ENCODE peak calls at places on chromosomes 12 and 14, in six cellular contexts. Y is A549, F is ascending aorta, K is HepG2, L is AG10803, S is dorsolateral prefrontal cortex. B is an unnamed sample.

GRCh38 chr12:128690641-128691040 is 133.1 kb downstream of the SLC15A4 start:
- DNase-seq in Y (no peak), F (no peak), K (no peak), S (no peak), L (no peak), B (no peak)

GRCh38 chr12:31732926-31733548 is 4.2 kb upstream of the AMN1 start:
- DNase-seq in F (no peak), S (no peak), K (peak), Y (peak), L (peak), B (peak)

GRCh38 chr12:39272934-39273770 is 169.8 kb downstream of the KIF21A start:
- DNase-seq in F (no peak), S (no peak), L (peak), Y (peak), K (peak), B (peak)

GRCh38 chr14:51860164-51860835 is at the start of gene GNG2:
- DNase-seq in K (no peak), S (peak), Y (peak), L (peak), F (peak), B (peak)

GRCh38 chr14:55600784-55601561 is 21.0 kb downstream of the KTN1 start:
- DNase-seq in F (no peak), Y (peak), K (no peak), L (peak), S (no peak), B (peak)

GRCh38 chr12:44117368-44117767 is 281.5 kb downstream of the TMEM117 start:
- DNase-seq in L (peak), F (no peak), Y (no peak), S (no peak), K (no peak), B (no peak)

GRCh38 chr14:105989746-105990302 is 463.4 kb downstream of the TMEM121 start:
- DNase-seq in K (no peak), L (no peak), S (no peak), F (no peak), Y (no peak), B (no peak)

GRCh38 chr12:57138526-57139272 is 8.7 kb downstream of the LRP1-AS start:
- DNase-seq in S (no peak), F (peak), K (peak), L (peak), Y (no peak), B (peak)

GRCh38 chr14:66076166-66076565 is 410.0 kb upstream of the CCDC196 start:
- DNase-seq in Y (no peak), F (no peak), S (no peak), L (peak), K (no peak), B (no peak)

GRCh38 chr14:100107236-100107635 is 42.0 kb downstream of the EVL start:
- DNase-seq in F (no peak), Y (no peak), K (no peak), L (no peak), S (no peak), B (peak)

GRCh38 chr12:111034911-111035577 is 114.7 kb upstream of the MYL2 start:
- DNase-seq in S (no peak), Y (peak), K (no peak), F (no peak), L (no peak), B (no peak)

GRCh38 chr14:91685600-91685999 is 46.3 kb downstream of the CATSPERB start:
- DNase-seq in F (no peak), K (no peak), Y (no peak), S (no peak), L (no peak), B (no peak)

GRCh38 chr14:65433157-65433556 is 20.6 kb downstream of the FUT8 start:
- DNase-seq in K (no peak), S (no peak), Y (no peak), F (no peak), L (no peak), B (no peak)

GRCh38 chr14:89025581-89026236 is 201.3 kb downstream of the TTC8 start:
- DNase-seq in Y (no peak), F (no peak), L (peak), S (no peak), K (no peak), B (peak)

GRCh38 chr14:70706177-70706576 is 64.5 kb downstream of the TTC9 start:
- DNase-seq in K (peak), S (no peak), F (no peak), Y (no peak), L (peak), B (no peak)

GRCh38 chr14:70707138-70708038 is 65.7 kb downstream of the TTC9 start:
- DNase-seq in F (no peak), S (no peak), K (peak), L (peak), Y (peak), B (no peak)

GRCh38 chr14:70702154-70702553 is 60.4 kb downstream of the TTC9 start:
- DNase-seq in S (no peak), F (no peak), K (no peak), Y (no peak), L (no peak), B (no peak)

GRCh38 chr14:70701610-70702009 is 59.9 kb downstream of the TTC9 start:
- DNase-seq in S (no peak), Y (no peak), F (no peak), L (no peak), K (no peak), B (no peak)

GRCh38 chr14:70704960-70705359 is 63.2 kb downstream of the TTC9 start:
- DNase-seq in L (no peak), Y (no peak), F (no peak), K (no peak), S (no peak), B (no peak)
- TF ChIP-seq CTCF in L (no peak), Y (no peak), F (no peak), K (no peak), S (no peak), B (no peak)

GRCh38 chr12:89354630-89354931 is 2.3 kb upstream of the DUSP6 start:
- DNase-seq in Y (peak), F (no peak), L (no peak), S (no peak), K (no peak), B (no peak)

GRCh38 chr12:89355243-89356068 is 3.2 kb upstream of the DUSP6 start:
- DNase-seq in S (no peak), K (peak), L (no peak), F (no peak), Y (no peak), B (no peak)

GRCh38 chr12:89357297-89357730 is 5.0 kb upstream of the DUSP6 start:
- DNase-seq in F (no peak), S (no peak), L (no peak), K (peak), Y (no peak), B (no peak)

GRCh38 chr12:89353823-89354629 is 1.7 kb upstream of the DUSP6 start:
- DNase-seq in F (peak), Y (peak), S (peak), K (peak), L (peak), B (peak)

DNA sequence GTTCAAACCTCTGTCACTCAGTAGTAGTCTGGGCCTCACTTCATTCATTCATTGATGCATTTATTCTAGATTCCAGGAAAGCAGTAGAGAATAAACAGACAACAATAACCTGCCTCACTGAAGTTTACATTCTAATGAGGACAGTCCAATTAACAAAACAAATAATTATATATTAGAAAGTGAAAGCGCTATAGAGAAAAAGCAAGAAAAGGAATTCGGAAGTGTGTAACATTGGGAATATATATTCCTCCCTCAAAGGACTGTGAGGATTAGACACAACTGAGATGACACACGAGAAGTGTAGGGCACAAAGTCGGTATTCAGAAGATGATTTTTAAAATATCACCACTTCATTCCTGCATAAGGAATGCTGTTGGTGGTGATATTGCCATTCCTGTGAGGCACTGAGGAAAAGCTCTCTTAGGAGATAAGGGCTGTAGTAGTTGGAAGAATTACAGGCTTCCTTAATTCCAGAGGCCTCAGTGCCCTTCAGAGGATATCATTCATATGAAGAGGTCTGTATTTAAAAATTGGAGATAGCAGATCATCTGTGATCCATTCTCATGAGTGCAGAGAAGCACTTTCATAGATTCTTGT is 3.9 kb upstream of the DUSP6 start:
- DNase-seq in S (no peak), F (no peak), K (no peak), L (no peak), Y (no peak), B (no peak)
- H3K4me3 ChIP-seq in S (no peak), F (no peak), K (no peak), L (no peak), Y (no peak), B (no peak)

GRCh38 chr12:123741937-123742572 is 20.0 kb upstream of the DNAH10 start:
- DNase-seq in K (no peak), S (no peak), F (no peak), L (no peak), Y (no peak), B (no peak)
- TF ChIP-seq CTCF in K (no peak), S (no peak), F (no peak), L (no peak), Y (no peak), B (no peak)

DNA sequence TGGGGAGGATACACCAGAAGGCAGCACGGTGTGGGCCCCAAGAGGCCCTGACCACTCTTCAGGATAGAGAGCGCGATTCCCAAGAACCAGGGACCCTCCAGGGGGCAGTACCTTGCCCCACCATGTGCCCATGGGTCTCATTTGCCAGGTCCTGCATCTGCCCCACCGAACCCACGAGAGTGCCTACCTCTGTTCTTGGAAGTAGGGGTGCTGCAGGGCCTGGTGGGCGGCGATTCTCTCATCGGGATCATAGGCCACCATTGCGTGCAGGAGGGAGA is 72.7 kb downstream of the MOK start:
- DNase-seq in F (no peak), S (no peak), L (no peak), Y (no peak), K (no peak), B (no peak)
- H3K4me3 ChIP-seq in F (no peak), S (no peak), L (no peak), Y (no peak), K (no peak), B (no peak)

GRCh38 chr12:42590324-42590934 is 883 bp upstream of the PRICKLE1 start:
- DNase-seq in F (no peak), L (no peak), S (no peak), K (no peak), Y (peak), B (no peak)
- TF ChIP-seq CTCF in F (no peak), L (no peak), S (no peak), K (no peak), Y (peak), B (no peak)

GRCh38 chr12:130714091-130714590 is 2.0 kb downstream of the RIMBP2 start:
- DNase-seq in K (no peak), S (no peak), L (no peak), Y (no peak), F (no peak), B (no peak)
- H3K4me3 ChIP-seq in K (no peak), S (peak), L (peak), Y (peak), F (peak), B (no peak)

GRCh38 chr12:6056406-6057211 is 67.9 kb downstream of the VWF start:
- DNase-seq in K (peak), S (no peak), Y (peak), F (no peak), L (no peak), B (no peak)
- TF ChIP-seq CTCF in K (peak), S (no peak), Y (no peak), F (peak), L (peak), B (peak)